ENCODE peak calls at places on chromosomes 13 and 19, in six cellular contexts. R is ascending aorta, Y is thoracic aorta, S is transverse colon, A is Panc1, E is heart right ventricle. I is an unnamed sample.

GRCh38 chr13:99208845-99209527 is 8.3 kb downstream of the UBAC2 start:
- DNase-seq in R (no peak), Y (no peak), S (no peak), A (no peak), E (no peak), I (no peak)

GRCh38 chr13:75702476-75702875 is 66.3 kb downstream of the LMO7 start:
- DNase-seq in R (no peak), Y (no peak), S (no peak), A (no peak), E (no peak), I (no peak)

GRCh38 chr19:6271721-6272410 is 7.9 kb downstream of the MLLT1 start:
- DNase-seq in R (peak; percentile 87), Y (no peak), S (peak; percentile 64), A (no peak), E (peak; percentile 92), I (no peak)

GRCh38 chr13:105016266-105016665 is 1519.2 kb downstream of the EFNB2 start:
- DNase-seq in R (no peak), Y (no peak), S (no peak), A (no peak), E (no peak), I (no peak)

GRCh38 chr19:17671906-17672305 is 16.2 kb downstream of the UNC13A start:
- DNase-seq in R (no peak), Y (no peak), S (no peak), A (no peak), E (no peak), I (peak; percentile 68)

GRCh38 chr13:30125422-30126073 is 181.8 kb downstream of the KATNAL1 start:
- DNase-seq in R (no peak), Y (no peak), S (no peak), A (no peak), E (no peak), I (peak; percentile 71)

GRCh38 chr13:95784891-95785290 is 108.0 kb downstream of the DNAJC3 start:
- DNase-seq in R (no peak), Y (no peak), S (no peak), A (no peak), E (no peak), I (peak; percentile 49)

GRCh38 chr19:9724157-9724556 is 44.4 kb downstream of the ZNF846 start:
- DNase-seq in R (no peak), Y (no peak), S (no peak), A (no peak), E (no peak), I (no peak)

GRCh38 chr19:17706750-17707181 is 12.5 kb upstream of the MAP1S start:
- DNase-seq in R (no peak), Y (no peak), S (no peak), A (no peak), E (no peak), I (peak; percentile 59)

GRCh38 chr19:29401712-29402421 is 123.9 kb upstream of the VSTM2B start:
- DNase-seq in R (no peak), Y (no peak), S (no peak), A (no peak), E (no peak), I (no peak)
- TF ChIP-seq CTCF in R (no peak), Y (no peak), S (no peak), A (no peak), E (no peak), I (no peak)

DNA sequence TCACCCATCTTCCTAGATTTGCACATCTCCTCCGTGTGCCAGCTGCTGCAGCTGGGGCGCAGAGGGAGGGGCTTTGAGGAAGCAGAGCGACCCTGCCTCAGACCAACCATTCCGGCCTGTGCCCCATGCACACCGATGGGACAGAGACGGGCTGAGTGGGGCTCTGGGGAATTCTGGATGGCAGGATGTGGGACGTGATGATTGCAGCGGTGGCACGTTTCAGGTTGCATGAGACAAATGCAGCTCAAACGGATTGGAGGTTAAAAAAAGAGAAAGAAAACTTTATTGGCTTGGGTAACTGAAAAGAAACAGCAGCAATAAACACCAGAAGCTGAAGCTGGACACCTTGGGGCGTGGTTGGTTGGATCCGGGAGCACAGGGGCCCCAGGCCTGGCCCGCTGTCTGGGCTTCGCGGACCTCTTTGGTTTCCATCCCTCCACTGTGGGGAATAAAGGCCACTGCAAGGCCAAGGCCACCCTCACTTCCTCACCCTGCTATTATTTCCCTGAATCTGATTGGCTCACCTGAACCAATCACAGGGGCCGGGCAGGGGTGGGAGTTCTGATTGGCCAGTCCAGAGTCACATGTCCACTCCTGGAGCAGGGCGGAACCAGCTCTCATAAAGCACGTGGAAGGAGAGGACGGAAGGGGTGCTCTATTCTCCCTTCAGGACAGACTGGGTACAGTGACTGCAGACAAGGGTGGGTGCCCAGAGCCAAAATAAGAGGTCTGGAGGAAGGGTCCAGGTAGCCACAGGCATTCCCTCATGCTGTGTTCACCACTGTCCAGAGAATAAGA is 6.1 kb upstream of the ZNF787 start:
- DNase-seq in R (no peak), Y (no peak), S (no peak), A (no peak), E (no peak), I (no peak)
- H3K27ac ChIP-seq in R (no peak overlapping the region), Y (no peak overlapping the region), S (peak overlapping the region; percentile 8), A (no peak overlapping the region), E (no peak overlapping the region), I (no peak overlapping the region)

GRCh38 chr19:16518483-16519229 is 22.5 kb downstream of the C19orf44 start:
- DNase-seq in R (no peak), Y (no peak), S (no peak), A (no peak), E (no peak), I (no peak)
- TF ChIP-seq CTCF in R (no peak), Y (no peak), S (no peak), A (no peak), E (no peak), I (no peak)

DNA sequence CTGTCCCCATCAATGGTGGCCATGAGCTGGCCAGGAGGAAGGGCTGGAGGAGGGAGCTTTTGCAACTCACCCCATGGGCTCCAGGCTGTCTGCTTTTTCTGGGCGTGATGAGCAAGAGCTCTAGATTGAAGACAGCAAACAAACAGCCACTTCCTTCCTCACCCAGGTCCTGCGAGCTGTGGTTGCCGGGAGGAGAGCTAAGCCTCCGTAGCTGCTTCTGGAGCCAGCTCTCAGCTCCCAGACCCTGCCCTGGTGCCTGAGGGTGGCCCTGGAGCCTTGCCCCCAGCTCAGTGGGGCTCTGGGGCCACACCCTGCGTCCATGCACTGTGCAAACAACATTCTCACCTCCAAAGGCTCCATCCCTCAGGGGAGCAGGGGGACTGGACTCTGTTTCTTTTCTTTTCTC is 6.2 kb downstream of the MYO1F start:
- DNase-seq in R (no peak), Y (no peak), S (peak; percentile 55), A (no peak), E (no peak), I (no peak)
- H3K27ac ChIP-seq in R (no peak overlapping the region), Y (no peak overlapping the region), S (peak overlapping the region; percentile 64), A (no peak overlapping the region), E (no peak overlapping the region), I (no peak overlapping the region)

DNA sequence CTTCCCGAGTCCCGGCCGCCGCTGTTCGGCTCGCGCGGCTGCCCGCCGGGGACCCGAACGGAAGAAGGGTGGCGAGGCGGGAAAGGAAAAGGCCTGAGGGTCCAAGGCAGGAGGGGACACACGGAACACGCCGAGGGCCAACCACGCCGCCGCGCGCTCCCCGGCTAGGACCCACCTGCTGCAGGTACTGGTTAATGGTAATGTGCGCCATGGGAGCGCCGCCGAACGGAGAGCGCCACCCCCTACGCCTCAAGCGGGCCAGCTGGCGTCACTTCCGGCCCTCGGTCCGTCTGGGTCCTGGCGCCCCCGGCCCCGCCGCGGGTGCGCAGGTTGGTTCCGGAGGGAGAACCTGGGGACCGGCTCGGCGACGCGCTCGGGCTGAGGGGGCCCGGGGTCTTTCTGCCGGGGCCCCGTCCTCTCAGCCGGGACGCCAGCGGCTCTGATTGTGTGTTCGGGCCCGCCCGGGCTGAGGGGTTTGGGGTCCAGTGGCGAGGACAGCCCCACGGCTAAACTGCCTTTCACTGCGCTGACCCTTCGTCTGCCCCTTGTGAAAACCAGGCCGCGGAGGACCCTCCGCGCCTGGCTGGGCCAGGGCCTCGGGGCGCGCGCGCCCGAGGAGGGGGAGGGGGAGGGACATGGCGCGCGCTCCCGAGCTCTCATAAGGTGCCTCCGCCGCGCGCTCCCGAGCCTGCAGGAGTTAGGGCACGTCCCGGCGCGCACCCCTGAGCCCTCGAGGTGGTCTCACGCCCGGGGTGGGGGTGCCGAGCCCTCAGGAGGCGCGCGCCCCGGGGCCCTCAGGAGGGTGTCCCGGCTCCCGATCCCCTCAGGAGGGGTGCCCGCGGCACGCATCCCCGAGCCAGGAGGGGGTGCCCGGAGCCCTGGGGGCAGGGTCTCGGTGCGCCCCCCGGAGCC is at the start of gene PCID2:
- DNase-seq in R (peak; percentile 93), Y (peak; percentile 68), S (peak; percentile 91), A (no peak), E (peak; percentile 88), I (peak; percentile 90)
- TF ChIP-seq CTCF in R (no peak), Y (no peak), S (no peak), A (no peak), E (no peak), I (no peak)

GRCh38 chr13:113949546-113949945 is 24.3 kb downstream of the C13orf46 start:
- DNase-seq in R (no peak), Y (no peak), S (no peak), A (no peak), E (no peak), I (no peak)

GRCh38 chr13:113945857-113946408 is 27.9 kb downstream of the C13orf46 start:
- DNase-seq in R (no peak), Y (peak; percentile 1), S (no peak), A (no peak), E (no peak), I (no peak)

GRCh38 chr13:113947321-113948033 is 26.4 kb downstream of the C13orf46 start:
- DNase-seq in R (peak; percentile 82), Y (peak; percentile 4), S (peak; percentile 65), A (no peak), E (no peak), I (peak; percentile 73)

GRCh38 chr13:113946409-113947181 is 27.3 kb downstream of the C13orf46 start:
- DNase-seq in R (no peak), Y (peak; percentile 1), S (no peak), A (no peak), E (no peak), I (no peak)

DNA sequence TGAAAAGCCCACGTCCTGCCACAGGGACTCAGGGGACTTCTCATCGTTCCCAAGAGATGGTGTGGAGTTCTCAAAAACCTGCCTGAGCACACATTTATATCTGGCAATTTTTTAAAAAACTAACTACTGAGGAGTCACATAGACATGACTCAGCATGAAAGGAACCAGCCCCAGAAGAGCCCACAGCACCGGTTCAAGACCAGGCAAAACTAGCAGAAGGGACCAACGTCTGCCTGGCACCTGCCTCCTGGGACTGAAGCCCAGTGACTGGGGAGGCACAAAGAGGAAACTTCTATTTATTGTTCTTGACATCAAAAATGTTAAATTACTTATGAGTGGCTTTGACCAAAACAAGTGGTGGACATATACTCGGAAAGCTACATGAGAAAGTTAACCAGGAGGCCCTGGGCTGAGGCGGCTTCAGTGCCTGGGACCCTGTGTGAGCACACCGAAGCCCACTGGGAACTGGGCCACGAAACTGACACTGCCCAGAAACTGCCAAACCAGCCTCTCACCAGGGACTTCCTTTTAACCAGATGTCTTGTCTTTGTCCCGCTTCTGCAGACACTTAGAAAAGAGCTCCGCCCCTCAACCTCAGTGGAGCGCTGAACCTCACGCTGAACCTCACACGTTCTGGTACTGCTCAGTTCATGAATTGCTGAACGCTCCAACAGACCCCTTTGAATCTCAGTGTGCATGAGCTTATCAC is 25.7 kb downstream of the C13orf46 start:
- DNase-seq in R (no peak), Y (peak; percentile 1), S (no peak), A (no peak), E (no peak), I (no peak)
- H3K27ac ChIP-seq in R (no peak overlapping the region), Y (no peak overlapping the region), S (no peak overlapping the region), A (no peak overlapping the region), E (no peak overlapping the region), I (peak overlapping the region; percentile 57)

GRCh38 chr13:109427695-109428094 is 358.7 kb downstream of the IRS2 start:
- DNase-seq in R (no peak), Y (no peak), S (no peak), A (no peak), E (no peak), I (no peak)
- TF ChIP-seq CTCF in R (no peak), Y (no peak), S (no peak), A (no peak), E (no peak), I (no peak)

I was measured in RWPE1.